ENCODE peak calls at places on chromosomes 3 and 15, in five cellular contexts. H is IMR-90, E is A549, Z is GM13977, O is endothelial cell. P is an unnamed sample.

GRCh38 chr15:41115652-41116115 is 396 bp downstream of the INO80 start:
- DNase-seq in O (peak; percentile 38), H (peak; percentile 48), Z (no peak), E (peak; percentile 71), P (peak; percentile 70)

GRCh38 chr3:167691366-167691765 is 37.6 kb upstream of the WDR49 start:
- DNase-seq in H (no peak), O (no peak), Z (peak; percentile 62), E (no peak), P (peak; percentile 63)

GRCh38 chr15:71788646-71789579 is 21.4 kb upstream of the NR2E3 start:
- DNase-seq in H (no peak), Z (no peak), E (no peak), O (no peak), P (no peak)

GRCh38 chr3:13623101-13623654 is 74.3 kb downstream of the FBLN2 start:
- DNase-seq in O (no peak), H (peak; percentile 21), Z (no peak), E (no peak), P (no peak)

GRCh38 chr3:39196034-39196433 is 3.6 kb upstream of the XIRP1 start:
- DNase-seq in O (no peak), E (no peak), Z (no peak), H (no peak), P (no peak)

GRCh38 chr3:86996261-86996955 is 5.5 kb upstream of the VGLL3 start:
- DNase-seq in E (no peak), O (no peak), Z (no peak), H (peak; percentile 25), P (no peak)

GRCh38 chr15:79310612-79310984 is 314 bp upstream of the TMED3 start:
- DNase-seq in Z (no peak), O (no peak), H (peak; percentile 21), E (peak; percentile 51), P (no peak)

GRCh38 chr3:16148783-16149182 is 25.7 kb upstream of the GALNT15 start:
- DNase-seq in H (peak; percentile 94), O (no peak), E (peak; percentile 62), Z (no peak), P (no peak)

GRCh38 chr3:14423197-14423743 is 20.9 kb downstream of the SLC6A6 start:
- DNase-seq in O (no peak), H (no peak), Z (no peak), E (peak; percentile 59), P (no peak)

GRCh38 chr15:97961067-97961954 is 808 bp downstream of the ARRDC4 start:
- DNase-seq in O (peak; percentile 18), H (peak; percentile 4), Z (no peak), E (no peak), P (no peak)

GRCh38 chr3:65914740-65915366 is 123.9 kb downstream of the MAGI1 start:
- DNase-seq in E (no peak), H (no peak), Z (no peak), O (no peak), P (no peak)

GRCh38 chr3:157718835-157719234 is 215.6 kb upstream of the VEPH1 start:
- DNase-seq in H (no peak), O (no peak), Z (no peak), E (no peak), P (no peak)

GRCh38 chr3:141710888-141711616 is 27.0 kb upstream of the RNF7 start:
- DNase-seq in O (no peak), E (no peak), H (peak; percentile 94), Z (no peak), P (no peak)

GRCh38 chr3:167936010-167936409 is 159.7 kb downstream of the GOLIM4 start:
- DNase-seq in H (no peak), Z (no peak), O (no peak), E (no peak), P (no peak)

GRCh38 chr3:89246326-89246725 is 138.9 kb downstream of the EPHA3 start:
- DNase-seq in O (peak; percentile 15), H (no peak), E (no peak), Z (no peak), P (no peak)

GRCh38 chr3:160883373-160883772 is 127.3 kb downstream of the PPM1L start:
- DNase-seq in H (no peak), Z (no peak), E (no peak), O (no peak), P (no peak)

GRCh38 chr3:160886421-160886820 is 130.4 kb downstream of the PPM1L start:
- DNase-seq in E (no peak), H (no peak), O (no peak), Z (peak; percentile 27), P (peak; percentile 22)

GRCh38 chr3:160879859-160880258 is 123.8 kb downstream of the PPM1L start:
- DNase-seq in H (no peak), O (no peak), E (no peak), Z (no peak), P (no peak)

GRCh38 chr3:160885791-160886286 is 129.8 kb downstream of the PPM1L start:
- DNase-seq in H (peak; percentile 27), O (no peak), Z (no peak), E (no peak), P (no peak)
- TF ChIP-seq CTCF in H (no peak), O (no peak), Z (no peak), E (no peak), P (no peak)

DNA sequence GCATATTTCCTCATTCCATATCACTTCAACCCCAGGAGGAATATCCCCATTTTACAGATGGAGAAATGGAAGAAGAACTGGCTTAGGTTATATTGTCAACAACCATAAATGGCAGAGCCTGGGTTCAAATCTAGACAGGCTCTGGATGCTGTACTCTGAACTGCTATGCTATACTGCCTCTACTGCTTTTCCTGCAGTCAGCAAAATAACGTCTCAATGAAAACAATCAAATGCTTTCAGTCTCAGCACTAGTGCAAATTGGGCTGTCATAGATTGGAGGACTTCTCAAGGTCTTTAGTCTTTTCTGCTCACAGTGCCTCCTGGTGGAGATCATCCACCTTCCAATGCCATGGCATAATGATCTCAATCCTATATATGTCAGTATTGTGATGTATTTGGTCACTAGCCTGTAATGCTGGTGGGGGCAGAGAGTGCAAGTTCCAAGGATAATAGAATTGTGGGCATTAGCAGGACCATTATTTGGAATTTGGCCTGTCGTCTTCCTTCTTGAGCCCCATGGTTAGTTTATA is 285.0 kb downstream of the CLSTN2 start:
- DNase-seq in O (no peak), Z (peak; percentile 23), E (peak; percentile 3), H (no peak), P (no peak)
- TF ChIP-seq CTCF in O (no peak), Z (peak; percentile 48), E (no peak), H (no peak), P (no peak)

GRCh38 chr3:150006774-150007173 is 36.1 kb upstream of the PFN2 start:
- DNase-seq in Z (no peak), E (no peak), O (no peak), H (no peak), P (no peak)
- TF ChIP-seq CTCF in Z (no peak), E (no peak), O (no peak), H (no peak), P (no peak)

GRCh38 chr3:31695280-31696008 is 162.7 kb downstream of the STT3B start:
- DNase-seq in Z (peak; percentile 32), E (peak; percentile 13), H (no peak), O (peak; percentile 15), P (peak; percentile 31)
- TF ChIP-seq CTCF in Z (peak; percentile 48), E (peak; percentile 7), H (peak; percentile 12), O (no peak), P (peak; percentile 33)